ENCODE peak calls at places on chromosomes 5 and 9, in four cellular contexts. G is dorsolateral prefrontal cortex, N is fibroblast of lung, D is foreskin fibroblast. T is an unnamed sample.

GRCh38 chr5:88772831-88773230 is 110.2 kb downstream of the MEF2C start:
- DNase-seq in D (no peak), G (no peak), N (no peak), T (no peak)

GRCh38 chr5:148653271-148653839 is 972 bp downstream of the HTR4 start:
- DNase-seq in N (no peak), D (no peak), G (no peak), T (no peak)

GRCh38 chr5:92505145-92505544 is 1075.9 kb downstream of the NR2F1-AS1 start:
- DNase-seq in G (no peak), N (peak), D (no peak), T (no peak)

GRCh38 chr5:14505310-14506140 is 76.1 kb upstream of the OTULINL start:
- DNase-seq in G (no peak), N (no peak), D (no peak), T (no peak)

GRCh38 chr9:21119093-21119770 is 22.4 kb downstream of the IFNW1 start:
- DNase-seq in D (no peak), N (no peak), G (no peak), T (no peak)

GRCh38 chr9:113309204-113309813 is 6.1 kb upstream of the RNF183 start:
- DNase-seq in N (peak), D (peak), G (no peak), T (no peak)

GRCh38 chr5:52799358-52799982 is 11.8 kb downstream of the ITGA1 start:
- DNase-seq in G (peak), N (peak), D (peak), T (no peak)

GRCh38 chr5:90356612-90357011 is 52.9 kb downstream of the CETN3 start:
- DNase-seq in D (no peak), G (no peak), N (peak), T (no peak)

GRCh38 chr9:35598863-35599590 is 6.0 kb upstream of the TESK1 start:
- DNase-seq in N (no peak), D (no peak), G (no peak), T (no peak)

GRCh38 chr5:140696891-140697492 is 3.3 kb upstream of the ZMAT2 start:
- DNase-seq in N (no peak), G (no peak), D (no peak), T (no peak)

GRCh38 chr5:35233601-35234000 is 3.3 kb upstream of the PRLR start:
- DNase-seq in N (no peak), D (no peak), G (no peak), T (no peak)

GRCh38 chr9:33687779-33688178 is 107.6 kb upstream of the PRSS3 start:
- DNase-seq in N (no peak), G (no peak), D (no peak), T (no peak)

GRCh38 chr5:59253625-59254024 is 639.9 kb downstream of the PDE4D start:
- DNase-seq in G (no peak), N (no peak), D (no peak), T (no peak)

GRCh38 chr5:59251627-59252026 is 641.9 kb downstream of the PDE4D start:
- DNase-seq in N (no peak), G (no peak), D (no peak), T (no peak)

GRCh38 chr5:59256331-59256730 is 637.2 kb downstream of the PDE4D start:
- DNase-seq in G (no peak), D (no peak), N (no peak), T (no peak)

GRCh38 chr5:59257488-59258400 is 635.8 kb downstream of the PDE4D start:
- DNase-seq in N (no peak), D (no peak), G (no peak), T (no peak)

GRCh38 chr5:59254055-59254687 is 639.4 kb downstream of the PDE4D start:
- DNase-seq in D (no peak), N (no peak), G (no peak), T (no peak)
- TF ChIP-seq CTCF in D (no peak), N (no peak), G (no peak), T (no peak)

DNA sequence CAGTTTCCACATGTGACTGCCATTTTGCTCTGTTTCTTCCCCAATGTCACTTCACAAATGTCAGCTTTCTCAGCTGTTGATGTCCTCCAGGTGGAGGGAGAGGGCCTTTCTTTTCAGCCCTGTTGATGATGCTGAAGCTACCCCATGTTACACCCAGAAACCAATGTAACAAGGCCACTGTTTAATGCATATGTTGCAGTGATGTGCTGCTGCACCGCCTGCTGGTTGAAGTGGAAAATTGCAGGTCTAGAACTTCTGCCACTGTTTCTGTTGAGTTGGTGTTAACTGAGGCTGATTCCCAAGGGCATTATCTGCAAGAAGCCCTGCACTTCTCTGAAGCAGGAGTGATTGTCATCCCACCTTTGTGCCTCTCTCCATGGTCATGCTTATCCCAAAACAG is 428.4 kb downstream of the KDM4C start:
- DNase-seq in N (peak), G (no peak), D (no peak), T (no peak)
- TF ChIP-seq CTCF in N (peak), G (no peak), D (peak), T (peak)

DNA sequence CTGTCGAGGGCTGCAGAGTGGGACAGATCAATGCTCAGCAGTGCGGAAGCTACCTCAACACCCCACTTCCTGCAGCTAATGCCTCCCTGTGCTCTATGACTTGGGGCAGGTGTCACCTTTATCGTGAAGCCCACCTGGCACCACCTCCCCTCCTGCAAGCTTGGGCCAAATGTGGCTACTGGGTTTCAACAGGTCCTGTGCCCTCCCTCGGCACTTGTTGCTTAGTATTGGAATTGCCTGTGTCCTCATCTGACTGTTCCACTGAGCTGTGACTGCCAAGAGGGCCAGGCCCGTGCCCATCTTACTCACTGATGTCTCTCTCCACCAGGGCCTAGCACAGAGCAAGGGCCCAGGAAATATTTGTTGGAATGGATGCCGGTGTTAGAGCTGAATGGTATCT is 9.4 kb downstream of the SLC27A4 start:
- DNase-seq in G (no peak), N (no peak), D (no peak), T (no peak)
- TF ChIP-seq CTCF in G (no peak), N (no peak), D (no peak), T (no peak)

DNA sequence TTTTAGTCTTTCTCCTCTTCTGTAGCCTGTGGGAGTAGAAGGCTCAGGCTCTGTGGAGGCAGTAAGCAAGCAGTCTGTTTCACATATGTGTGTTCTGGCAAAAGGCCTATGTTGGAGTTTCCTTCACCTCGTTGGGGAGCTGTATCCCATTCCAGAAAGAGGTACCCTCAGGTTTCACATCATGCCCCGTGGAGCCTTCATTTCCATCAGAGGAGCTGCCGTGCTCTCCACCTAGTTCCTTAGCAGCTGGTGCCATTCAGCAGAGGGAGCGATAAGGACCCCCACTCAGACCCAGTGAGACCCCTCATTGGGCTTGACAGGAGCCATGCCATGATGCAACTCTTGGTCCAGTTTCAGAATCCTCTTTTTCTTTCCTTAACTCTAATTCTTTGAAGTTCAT is 50.6 kb upstream of the ANGPTL2 start:
- DNase-seq in G (no peak), N (no peak), D (no peak), T (no peak)
- TF ChIP-seq CTCF in G (no peak), N (no peak), D (no peak), T (no peak)

GRCh38 chr9:6049798-6050197 is 34.4 kb upstream of the RANBP6 start:
- DNase-seq in N (no peak), D (no peak), G (no peak), T (no peak)
- TF ChIP-seq CTCF in N (peak), D (peak), G (no peak), T (peak)

GRCh38 chr9:2228132-2228531 is 213.0 kb downstream of the SMARCA2 start:
- DNase-seq in D (no peak), N (peak), G (peak), T (no peak)
- TF ChIP-seq CTCF in D (peak), N (no peak), G (peak), T (peak)

GRCh38 chr9:121619566-121619965 is 31.9 kb upstream of the DAB2IP start:
- DNase-seq in N (no peak), D (no peak), G (no peak), T (no peak)

GRCh38 chr9:121622842-121623203 is 28.6 kb upstream of the DAB2IP start:
- DNase-seq in N (no peak), D (no peak), G (no peak), T (no peak)

GRCh38 chr9:121618504-121618903 is 32.9 kb upstream of the DAB2IP start:
- DNase-seq in D (no peak), G (no peak), N (no peak), T (no peak)

GRCh38 chr9:121619989-121620673 is 31.3 kb upstream of the DAB2IP start:
- DNase-seq in G (no peak), D (no peak), N (no peak), T (no peak)

DNA sequence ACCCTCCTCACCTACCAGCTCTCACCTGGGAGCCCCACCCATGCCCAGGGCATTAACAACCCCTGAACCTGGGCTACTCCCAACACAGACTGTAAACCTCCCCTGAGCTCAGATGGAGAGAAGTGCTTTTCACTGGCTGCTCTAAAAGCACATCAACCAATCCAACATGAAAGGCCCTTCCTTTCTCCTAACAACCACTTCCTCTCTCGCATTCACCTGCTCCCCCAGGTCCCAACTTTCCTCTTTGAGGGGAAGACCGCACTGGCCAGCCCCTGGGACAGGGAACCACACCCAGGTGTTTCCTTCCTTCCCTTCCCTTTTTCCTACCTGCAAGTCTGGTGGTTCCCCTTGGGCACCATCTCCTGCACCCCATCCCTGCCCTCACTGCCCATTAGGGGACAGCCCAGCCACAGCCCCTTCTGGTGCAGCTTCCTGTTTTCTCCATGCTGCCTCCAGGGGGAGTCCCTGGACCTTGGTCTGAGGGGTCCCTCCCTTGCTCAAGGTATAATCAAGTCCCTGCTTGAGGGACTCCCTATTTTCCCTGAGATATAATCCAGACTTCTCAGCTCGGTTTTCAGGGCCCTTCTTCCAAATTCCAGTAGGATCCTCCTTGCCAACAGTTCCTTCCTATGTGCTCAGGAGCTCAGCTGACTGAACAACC is 30.5 kb upstream of the DAB2IP start:
- DNase-seq in N (peak), D (no peak), G (no peak), T (no peak)
- TF ChIP-seq CTCF in N (peak), D (peak), G (peak), T (peak)

GRCh38 chr5:179346401-179346800 is 1.1 kb upstream of the ADAMTS2 start:
- DNase-seq in N (no peak), D (no peak), G (no peak), T (no peak)
- TF ChIP-seq CTCF in N (no peak), D (no peak), G (no peak), T (no peak)

GRCh38 chr5:178793156-178793555 is 62.7 kb upstream of the ZNF354A start:
- DNase-seq in N (no peak), D (no peak), G (no peak), T (no peak)

GRCh38 chr5:178791976-178792375 is 61.5 kb upstream of the ZNF354A start:
- DNase-seq in N (no peak), G (no peak), D (no peak), T (no peak)

GRCh38 chr5:178788381-178789085 is 58.1 kb upstream of the ZNF354A start:
- DNase-seq in G (no peak), D (no peak), N (no peak), T (no peak)

GRCh38 chr5:178787889-178788288 is 57.4 kb upstream of the ZNF354A start:
- DNase-seq in G (no peak), N (no peak), D (no peak), T (no peak)

GRCh38 chr5:178790371-178790770 is 59.9 kb upstream of the ZNF354A start:
- DNase-seq in G (no peak), N (no peak), D (no peak), T (no peak)
- TF ChIP-seq CTCF in G (no peak), N (no peak), D (no peak), T (no peak)

T was measured in AG09319.